ENCODE peak calls at places on chromosome 19, in eight cellular contexts. Y is BJ; D is aorta; S is Jurkat, Clone E6-1; E is CD8-positive, alpha-beta memory T cell; I is esophagus muscularis mucosa; N is heart right ventricle; G is left lung. U is an unnamed sample.
A peak's percentile ranks its signal among the peaks of the same experiment; 100 is the strongest.

GRCh38 chr19:38134538-38135149 is 89.4 kb downstream of the DPF1 start:
- DNase-seq in Y (no peak), D (no peak), S (peak; percentile 53), E (no peak), I (no peak), N (no peak), G (no peak), U (peak; percentile 39)

GRCh38 chr19:10861118-10861651 is 10.2 kb upstream of the CARM1 start:
- DNase-seq in Y (no peak), D (no peak), S (peak; percentile 36), E (no peak), I (no peak), N (no peak), G (no peak), U (no peak)

GRCh38 chr19:45087531-45087930 is 5.4 kb upstream of the PPP1R37 start:
- DNase-seq in Y (no peak), D (no peak), S (peak; percentile 51), E (peak; percentile 39), I (no peak), N (no peak), G (no peak), U (no peak)

GRCh38 chr19:41308450-41309224 is 1.3 kb upstream of the CCDC97 start:
- DNase-seq in Y (no peak), D (peak; percentile 94), S (peak; percentile 79), E (peak; percentile 90), I (peak; percentile 99), N (peak; percentile 94), G (peak; percentile 90), U (peak; percentile 94)

GRCh38 chr19:51703655-51704515 is 10.8 kb downstream of the SPACA6 start:
- DNase-seq in Y (peak; percentile 65), D (peak; percentile 98), S (peak; percentile 89), E (peak; percentile 98), I (peak; percentile 100), N (peak; percentile 97), G (peak; percentile 97), U (peak; percentile 93)

GRCh38 chr19:19650331-19650730 is 6.9 kb upstream of the GMIP start:
- DNase-seq in Y (no peak), D (no peak), S (no peak), E (no peak), I (no peak), N (no peak), G (no peak), U (no peak)

GRCh38 chr19:45881082-45881908 is 4.6 kb downstream of the IRF2BP1 start:
- DNase-seq in Y (no peak), D (no peak), S (no peak), E (no peak), I (no peak), N (no peak), G (no peak), U (no peak)

GRCh38 chr19:23101241-23101640 is 15.6 kb upstream of the ZNF730 start:
- DNase-seq in Y (no peak), D (no peak), S (no peak), E (no peak), I (no peak), N (no peak), G (no peak), U (no peak)

GRCh38 chr19:19595171-19595701 is 23.3 kb downstream of the PBX4 start:
- DNase-seq in Y (no peak), D (no peak), S (no peak), E (no peak), I (no peak), N (no peak), G (peak; percentile 45), U (peak; percentile 84)

GRCh38 chr19:38683393-38684077 is 36.1 kb downstream of the ACTN4 start:
- DNase-seq in Y (no peak), D (peak; percentile 85), S (no peak), E (no peak), I (no peak), N (no peak), G (peak; percentile 88), U (peak; percentile 84)

GRCh38 chr19:46288896-46289588 is 7.8 kb upstream of the HIF3A start:
- DNase-seq in Y (peak; percentile 52), D (no peak), S (no peak), E (no peak), I (no peak), N (peak; percentile 33), G (no peak), U (peak; percentile 98)

GRCh38 chr19:13637664-13638063 is 126.7 kb upstream of the MRI1 start:
- DNase-seq in Y (peak; percentile 55), D (no peak), S (no peak), E (no peak), I (no peak), N (no peak), G (no peak), U (no peak)

GRCh38 chr19:30253581-30253996 is 118.6 kb upstream of the ZNF536 start:
- DNase-seq in Y (peak; percentile 19), D (no peak), S (no peak), E (no peak), I (no peak), N (no peak), G (no peak), U (no peak)

GRCh38 chr19:40982594-40983101 is 8.4 kb upstream of the CYP2B6 start:
- DNase-seq in Y (no peak), D (no peak), S (no peak), E (no peak), I (no peak), N (no peak), G (no peak), U (peak; percentile 36)

GRCh38 chr19:14968247-14968646 is 11.4 kb downstream of the SLC1A6 start:
- DNase-seq in Y (no peak), D (no peak), S (no peak), E (no peak), I (no peak), N (no peak), G (no peak), U (no peak)

GRCh38 chr19:40365613-40366401 is 17.3 kb downstream of the PLD3 start:
- DNase-seq in Y (no peak), D (peak; percentile 83), S (no peak), E (peak; percentile 8), I (no peak), N (peak; percentile 72), G (peak; percentile 78), U (peak; percentile 73)

GRCh38 chr19:44570984-44571684 is 41.7 kb upstream of the CEACAM20 start:
- DNase-seq in Y (peak; percentile 19), D (peak; percentile 54), S (peak; percentile 72), E (peak; percentile 40), I (no peak), N (no peak), G (peak; percentile 44), U (peak; percentile 88)

GRCh38 chr19:3725640-3726310 is 17.6 kb downstream of the TJP3 start:
- DNase-seq in Y (no peak), D (no peak), S (no peak), E (no peak), I (no peak), N (no peak), G (peak; percentile 69), U (no peak)

GRCh38 chr19:35162471-35163326 is 8.2 kb downstream of the FXYD5 start:
- DNase-seq in Y (no peak), D (no peak), S (no peak), E (no peak), I (no peak), N (no peak), G (no peak), U (no peak)

GRCh38 chr19:12828494-12828893 is 5.9 kb downstream of the RTBDN start:
- DNase-seq in Y (no peak), D (no peak), S (peak; percentile 71), E (no peak), I (no peak), N (no peak), G (no peak), U (peak; percentile 13)

GRCh38 chr19:6767357-6768235 is at the start of gene SH2D3A:
- DNase-seq in Y (no peak), D (peak; percentile 77), S (peak; percentile 93), E (peak; percentile 97), I (no peak), N (peak; percentile 59), G (peak; percentile 92), U (peak; percentile 37)

GRCh38 chr19:9498183-9498902 is at the start of gene ZNF560:
- DNase-seq in Y (no peak), D (no peak), S (no peak), E (no peak), I (no peak), N (no peak), G (no peak), U (peak; percentile 57)

DNA sequence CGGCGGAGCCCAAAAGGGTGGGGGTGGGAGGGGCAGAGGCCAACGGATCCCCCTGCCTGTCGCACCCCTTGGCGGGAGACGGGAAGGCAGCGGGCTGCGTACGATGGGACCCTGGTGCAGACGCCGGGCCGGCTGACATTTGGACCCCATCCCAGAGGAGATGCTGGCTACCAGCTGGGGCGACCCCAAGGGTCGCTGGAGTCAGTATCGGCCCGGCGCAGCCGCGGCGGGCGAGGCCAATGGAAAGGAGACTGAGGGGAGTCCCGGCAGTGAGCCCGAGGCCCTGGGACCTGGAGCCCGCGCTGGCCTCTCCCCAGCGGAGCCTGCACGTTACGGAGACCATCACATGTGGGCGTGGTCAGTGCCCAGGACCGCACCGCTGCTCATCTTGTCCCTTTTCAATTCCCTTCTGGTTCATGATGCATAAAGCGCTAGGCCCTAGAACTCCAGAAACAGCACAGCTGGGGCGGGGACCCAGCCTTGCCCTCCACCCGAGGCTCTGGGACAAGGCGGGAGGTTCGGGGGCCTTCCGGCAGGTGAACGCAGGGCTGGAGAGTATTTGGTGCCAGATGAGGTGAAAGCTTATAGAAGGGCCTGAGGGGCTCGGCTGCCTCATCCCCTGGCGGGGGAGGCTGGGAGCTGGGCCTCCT is 8.0 kb downstream of the C19orf25 start:
- DNase-seq in Y (no peak), D (no peak), S (no peak), E (no peak), I (no peak), N (peak; percentile 23), G (no peak), U (peak; percentile 16)
- H3K4me3 ChIP-seq in Y (peak overlapping the region; percentile 35), D (no peak overlapping the region), S (peak overlapping the region; percentile 13), E (peak overlapping the region; percentile 61), I (peak overlapping the region; percentile 46), N (peak overlapping the region; percentile 53), G (no peak overlapping the region), U (peak overlapping the region; percentile 49)

GRCh38 chr19:676343-677105 is at the start of gene FSTL3:
- DNase-seq in Y (no peak), D (no peak), S (no peak), E (no peak), I (no peak), N (peak; percentile 60), G (no peak), U (peak; percentile 60)
- H3K4me3 ChIP-seq in Y (peak within 1 kb of the TSS; percentile 74), D (peak within 1 kb of the TSS; percentile 73), S (no peak within 1 kb of the TSS), E (no peak within 1 kb of the TSS), I (peak within 1 kb of the TSS; percentile 80), N (peak within 1 kb of the TSS; percentile 68), G (peak within 1 kb of the TSS; percentile 57), U (peak within 1 kb of the TSS; percentile 63)

DNA sequence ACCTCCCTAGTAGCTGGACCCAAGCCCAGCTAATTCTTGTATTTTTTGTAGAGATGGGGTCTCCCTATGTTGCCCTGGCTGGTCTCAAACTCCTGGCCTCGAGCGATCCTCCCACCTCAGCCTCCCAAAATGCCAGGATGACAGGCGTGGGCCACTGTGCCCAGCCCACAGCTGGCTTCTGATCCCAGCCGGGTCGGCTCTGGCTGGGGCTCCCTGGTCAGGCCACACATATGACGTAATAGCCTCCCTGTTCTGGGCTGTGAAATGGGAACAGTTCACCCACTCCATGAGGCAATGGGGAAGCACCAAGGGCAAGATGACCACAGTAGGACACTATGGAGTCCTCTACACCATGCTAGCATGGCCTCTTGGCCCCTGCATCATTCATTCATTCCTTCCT is 41.1 kb downstream of the TINCR start:
- DNase-seq in Y (no peak), D (no peak), S (no peak), E (no peak), I (no peak), N (no peak), G (no peak), U (no peak)
- H3K4me3 ChIP-seq in Y (no peak overlapping the region), D (no peak overlapping the region), S (no peak overlapping the region), E (no peak overlapping the region), I (no peak overlapping the region), N (no peak overlapping the region), G (no peak overlapping the region), U (no peak overlapping the region)

GRCh38 chr19:43474986-43475705 is 9.7 kb upstream of the LYPD3 start:
- DNase-seq in Y (peak; percentile 53), D (peak; percentile 97), S (no peak), E (peak; percentile 97), I (peak; percentile 99), N (peak; percentile 97), G (peak; percentile 95), U (peak; percentile 95)
- H3K4me3 ChIP-seq in Y (no peak overlapping the region), D (no peak overlapping the region), S (no peak overlapping the region), E (peak overlapping the region; percentile 70), I (peak overlapping the region; percentile 54), N (peak overlapping the region; percentile 27), G (peak overlapping the region; percentile 20), U (peak overlapping the region; percentile 42)